ENCODE peak calls at places on chromosomes 5 and 9, in nine cellular contexts. One of them, this sample, is unnamed.

GRCh38 chr5:135654646-135655045 is 75.9 kb upstream of the CXCL14 start:
- DNase-seq in stomach: no peak
- DNase-seq in spleen: no peak
- DNase-seq in psoas muscle: no peak
- DNase-seq in choroid plexus epithelial cell: no peak
- DNase-seq in GM12878: no peak
- DNase-seq in heart right ventricle: no peak
- DNase-seq in ovary: no peak
- DNase-seq in bronchial epithelial cell: no peak
- DNase-seq in this sample: no peak

GRCh38 chr9:21605489-21605931 is 123.4 kb upstream of the IFNE start:
- DNase-seq in spleen: no peak
- DNase-seq in GM12878: no peak
- DNase-seq in heart right ventricle: no peak
- DNase-seq in choroid plexus epithelial cell: peak
- DNase-seq in stomach: no peak
- DNase-seq in psoas muscle: no peak
- DNase-seq in ovary: no peak
- DNase-seq in bronchial epithelial cell: no peak
- DNase-seq in this sample: peak

GRCh38 chr5:107636555-107636954 is 34.2 kb downstream of the EFNA5 start:
- DNase-seq in spleen: no peak
- DNase-seq in stomach: no peak
- DNase-seq in heart right ventricle: no peak
- DNase-seq in GM12878: no peak
- DNase-seq in choroid plexus epithelial cell: no peak
- DNase-seq in bronchial epithelial cell: no peak
- DNase-seq in ovary: no peak
- DNase-seq in psoas muscle: no peak
- DNase-seq in this sample: no peak

GRCh38 chr9:135107592-135108235 is 20.2 kb downstream of the OLFM1 start:
- DNase-seq in spleen: no peak
- DNase-seq in choroid plexus epithelial cell: no peak
- DNase-seq in stomach: no peak
- DNase-seq in bronchial epithelial cell: no peak
- DNase-seq in GM12878: no peak
- DNase-seq in ovary: no peak
- DNase-seq in psoas muscle: no peak
- DNase-seq in heart right ventricle: no peak
- DNase-seq in this sample: no peak

GRCh38 chr5:140159014-140159927 is 15.7 kb upstream of the CYSTM1 start:
- DNase-seq in GM12878: no peak
- DNase-seq in psoas muscle: no peak
- DNase-seq in bronchial epithelial cell: no peak
- DNase-seq in ovary: no peak
- DNase-seq in stomach: no peak
- DNase-seq in heart right ventricle: no peak
- DNase-seq in spleen: no peak
- DNase-seq in choroid plexus epithelial cell: no peak
- DNase-seq in this sample: no peak

GRCh38 chr5:57735754-57736153 is 253.1 kb upstream of the ACTBL2 start:
- DNase-seq in choroid plexus epithelial cell: peak
- DNase-seq in stomach: no peak
- DNase-seq in heart right ventricle: no peak
- DNase-seq in GM12878: no peak
- DNase-seq in psoas muscle: no peak
- DNase-seq in ovary: no peak
- DNase-seq in spleen: no peak
- DNase-seq in bronchial epithelial cell: peak
- DNase-seq in this sample: peak

GRCh38 chr5:35884125-35884788 is 27.6 kb downstream of the IL7R start:
- DNase-seq in ovary: no peak
- DNase-seq in stomach: no peak
- DNase-seq in heart right ventricle: no peak
- DNase-seq in GM12878: no peak
- DNase-seq in psoas muscle: no peak
- DNase-seq in spleen: no peak
- DNase-seq in bronchial epithelial cell: peak
- DNase-seq in choroid plexus epithelial cell: peak
- DNase-seq in this sample: peak

GRCh38 chr9:90547896-90548295 is 94.7 kb downstream of the DIRAS2 start:
- DNase-seq in GM12878: no peak
- DNase-seq in choroid plexus epithelial cell: peak
- DNase-seq in psoas muscle: no peak
- DNase-seq in heart right ventricle: no peak
- DNase-seq in stomach: no peak
- DNase-seq in ovary: no peak
- DNase-seq in spleen: no peak
- DNase-seq in bronchial epithelial cell: peak
- DNase-seq in this sample: no peak

GRCh38 chr5:142684508-142685031 is 1.3 kb downstream of the FGF1 start:
- DNase-seq in bronchial epithelial cell: no peak
- DNase-seq in stomach: no peak
- DNase-seq in ovary: no peak
- DNase-seq in psoas muscle: no peak
- DNase-seq in spleen: no peak
- DNase-seq in choroid plexus epithelial cell: peak
- DNase-seq in GM12878: no peak
- DNase-seq in heart right ventricle: no peak
- DNase-seq in this sample: no peak

GRCh38 chr9:94553029-94553938 is 1.6 kb upstream of the PCAT7 start:
- DNase-seq in spleen: no peak
- DNase-seq in bronchial epithelial cell: no peak
- DNase-seq in stomach: peak
- DNase-seq in ovary: no peak
- DNase-seq in heart right ventricle: no peak
- DNase-seq in psoas muscle: no peak
- DNase-seq in choroid plexus epithelial cell: no peak
- DNase-seq in GM12878: no peak
- DNase-seq in this sample: no peak

GRCh38 chr5:81164936-81165335 is 68.2 kb upstream of the CKMT2 start:
- DNase-seq in stomach: no peak
- DNase-seq in psoas muscle: no peak
- DNase-seq in GM12878: no peak
- DNase-seq in spleen: no peak
- DNase-seq in bronchial epithelial cell: no peak
- DNase-seq in ovary: no peak
- DNase-seq in choroid plexus epithelial cell: peak
- DNase-seq in heart right ventricle: no peak
- DNase-seq in this sample: peak

GRCh38 chr9:91746904-91747303 is 203.1 kb downstream of the ROR2 start:
- DNase-seq in bronchial epithelial cell: no peak
- DNase-seq in heart right ventricle: no peak
- DNase-seq in psoas muscle: no peak
- DNase-seq in choroid plexus epithelial cell: peak
- DNase-seq in ovary: no peak
- DNase-seq in stomach: no peak
- DNase-seq in spleen: no peak
- DNase-seq in GM12878: no peak
- DNase-seq in this sample: peak

GRCh38 chr5:14581891-14582796 is 552 bp downstream of the OTULINL start:
- DNase-seq in stomach: peak
- DNase-seq in heart right ventricle: peak
- DNase-seq in GM12878: no peak
- DNase-seq in psoas muscle: peak
- DNase-seq in choroid plexus epithelial cell: peak
- DNase-seq in bronchial epithelial cell: peak
- DNase-seq in ovary: peak
- DNase-seq in spleen: peak
- DNase-seq in this sample: peak

GRCh38 chr5:50658243-50658642 is 8.2 kb upstream of the PARP8 start:
- DNase-seq in ovary: no peak
- DNase-seq in stomach: no peak
- DNase-seq in choroid plexus epithelial cell: no peak
- DNase-seq in psoas muscle: no peak
- DNase-seq in bronchial epithelial cell: no peak
- DNase-seq in GM12878: no peak
- DNase-seq in heart right ventricle: no peak
- DNase-seq in spleen: no peak
- DNase-seq in this sample: no peak

GRCh38 chr5:88686743-88687142 is 196.2 kb downstream of the MEF2C start:
- DNase-seq in choroid plexus epithelial cell: no peak
- DNase-seq in heart right ventricle: no peak
- DNase-seq in psoas muscle: no peak
- DNase-seq in ovary: no peak
- DNase-seq in bronchial epithelial cell: no peak
- DNase-seq in spleen: no peak
- DNase-seq in GM12878: no peak
- DNase-seq in stomach: no peak
- DNase-seq in this sample: no peak

GRCh38 chr5:11378462-11378861 is 525.8 kb downstream of the CTNND2 start:
- DNase-seq in bronchial epithelial cell: no peak
- DNase-seq in ovary: no peak
- DNase-seq in GM12878: no peak
- DNase-seq in spleen: no peak
- DNase-seq in psoas muscle: no peak
- DNase-seq in stomach: no peak
- DNase-seq in choroid plexus epithelial cell: no peak
- DNase-seq in heart right ventricle: no peak
- DNase-seq in this sample: no peak

GRCh38 chr9:84917366-84918063 is 248.0 kb downstream of the NTRK2 start:
- DNase-seq in heart right ventricle: no peak
- DNase-seq in stomach: no peak
- DNase-seq in spleen: no peak
- DNase-seq in choroid plexus epithelial cell: no peak
- DNase-seq in GM12878: no peak
- DNase-seq in bronchial epithelial cell: peak
- DNase-seq in ovary: no peak
- DNase-seq in psoas muscle: no peak
- DNase-seq in this sample: no peak

GRCh38 chr9:34371886-34372597 is 4.7 kb downstream of the MYORG start:
- DNase-seq in psoas muscle: no peak
- DNase-seq in GM12878: no peak
- DNase-seq in heart right ventricle: no peak
- DNase-seq in bronchial epithelial cell: no peak
- DNase-seq in choroid plexus epithelial cell: no peak
- DNase-seq in spleen: no peak
- DNase-seq in ovary: no peak
- DNase-seq in stomach: no peak
- DNase-seq in this sample: no peak

GRCh38 chr9:34373749-34374148 is 2.9 kb downstream of the MYORG start:
- DNase-seq in psoas muscle: no peak
- DNase-seq in GM12878: no peak
- DNase-seq in choroid plexus epithelial cell: no peak
- DNase-seq in spleen: no peak
- DNase-seq in bronchial epithelial cell: no peak
- DNase-seq in heart right ventricle: no peak
- DNase-seq in ovary: no peak
- DNase-seq in stomach: no peak
- DNase-seq in this sample: no peak

GRCh38 chr9:34372598-34373011 is 4.1 kb downstream of the MYORG start:
- DNase-seq in spleen: no peak
- DNase-seq in heart right ventricle: no peak
- DNase-seq in ovary: no peak
- DNase-seq in GM12878: no peak
- DNase-seq in bronchial epithelial cell: no peak
- DNase-seq in psoas muscle: no peak
- DNase-seq in stomach: no peak
- DNase-seq in choroid plexus epithelial cell: peak
- DNase-seq in this sample: no peak

GRCh38 chr9:34370335-34370969 is 6.2 kb downstream of the MYORG start:
- DNase-seq in psoas muscle: no peak
- DNase-seq in choroid plexus epithelial cell: no peak
- DNase-seq in bronchial epithelial cell: no peak
- DNase-seq in heart right ventricle: no peak
- DNase-seq in spleen: no peak
- DNase-seq in GM12878: no peak
- DNase-seq in stomach: no peak
- DNase-seq in ovary: no peak
- DNase-seq in this sample: no peak

GRCh38 chr9:34370970-34371880 is 5.5 kb downstream of the MYORG start:
- DNase-seq in spleen: no peak
- DNase-seq in stomach: no peak
- DNase-seq in choroid plexus epithelial cell: peak
- DNase-seq in psoas muscle: no peak
- DNase-seq in bronchial epithelial cell: no peak
- DNase-seq in heart right ventricle: no peak
- DNase-seq in ovary: no peak
- DNase-seq in GM12878: no peak
- DNase-seq in this sample: peak
- H3K4me3 ChIP-seq in spleen: no peak
- H3K4me3 ChIP-seq in stomach: peak
- H3K4me3 ChIP-seq in choroid plexus epithelial cell: peak
- H3K4me3 ChIP-seq in psoas muscle: no peak
- H3K4me3 ChIP-seq in bronchial epithelial cell: no peak
- H3K4me3 ChIP-seq in heart right ventricle: peak
- H3K4me3 ChIP-seq in ovary: no peak
- H3K4me3 ChIP-seq in GM12878: no peak
- H3K4me3 ChIP-seq in this sample: peak

GRCh38 chr5:152638996-152639552 is 234.0 kb upstream of the NMUR2 start:
- DNase-seq in psoas muscle: no peak
- DNase-seq in choroid plexus epithelial cell: no peak
- DNase-seq in heart right ventricle: no peak
- DNase-seq in ovary: no peak
- DNase-seq in bronchial epithelial cell: no peak
- DNase-seq in stomach: no peak
- DNase-seq in GM12878: no peak
- DNase-seq in spleen: no peak
- DNase-seq in this sample: no peak
- TF ChIP-seq CTCF in psoas muscle: no peak
- TF ChIP-seq CTCF in choroid plexus epithelial cell: no peak
- TF ChIP-seq CTCF in heart right ventricle: no peak
- TF ChIP-seq CTCF in ovary: no peak
- TF ChIP-seq CTCF in bronchial epithelial cell: no peak
- TF ChIP-seq CTCF in stomach: no peak
- TF ChIP-seq CTCF in GM12878: no peak
- TF ChIP-seq CTCF in spleen: no peak
- TF ChIP-seq CTCF in this sample: no peak

GRCh38 chr5:126732716-126733115 is 44.2 kb upstream of the LMNB1 start:
- DNase-seq in ovary: no peak
- DNase-seq in spleen: no peak
- DNase-seq in stomach: no peak
- DNase-seq in heart right ventricle: no peak
- DNase-seq in choroid plexus epithelial cell: no peak
- DNase-seq in bronchial epithelial cell: no peak
- DNase-seq in psoas muscle: no peak
- DNase-seq in GM12878: no peak
- DNase-seq in this sample: no peak

GRCh38 chr5:126741361-126741760 is 35.6 kb upstream of the LMNB1 start:
- DNase-seq in stomach: no peak
- DNase-seq in choroid plexus epithelial cell: no peak
- DNase-seq in spleen: no peak
- DNase-seq in psoas muscle: no peak
- DNase-seq in heart right ventricle: no peak
- DNase-seq in ovary: no peak
- DNase-seq in bronchial epithelial cell: no peak
- DNase-seq in GM12878: no peak
- DNase-seq in this sample: no peak

GRCh38 chr5:126736141-126736540 is 40.8 kb upstream of the LMNB1 start:
- DNase-seq in stomach: no peak
- DNase-seq in heart right ventricle: no peak
- DNase-seq in choroid plexus epithelial cell: no peak
- DNase-seq in ovary: no peak
- DNase-seq in bronchial epithelial cell: peak
- DNase-seq in psoas muscle: no peak
- DNase-seq in GM12878: no peak
- DNase-seq in spleen: no peak
- DNase-seq in this sample: no peak
- H3K4me3 ChIP-seq in stomach: no peak
- H3K4me3 ChIP-seq in heart right ventricle: no peak
- H3K4me3 ChIP-seq in choroid plexus epithelial cell: no peak
- H3K4me3 ChIP-seq in ovary: no peak
- H3K4me3 ChIP-seq in bronchial epithelial cell: no peak
- H3K4me3 ChIP-seq in psoas muscle: no peak
- H3K4me3 ChIP-seq in GM12878: no peak
- H3K4me3 ChIP-seq in spleen: no peak
- H3K4me3 ChIP-seq in this sample: no peak

GRCh38 chr9:100601216-100601615 is 23.3 kb downstream of the CAVIN4 start:
- DNase-seq in psoas muscle: no peak
- DNase-seq in bronchial epithelial cell: peak
- DNase-seq in GM12878: no peak
- DNase-seq in spleen: no peak
- DNase-seq in choroid plexus epithelial cell: peak
- DNase-seq in heart right ventricle: no peak
- DNase-seq in stomach: peak
- DNase-seq in ovary: no peak
- DNase-seq in this sample: peak
- TF ChIP-seq CTCF in psoas muscle: peak
- TF ChIP-seq CTCF in bronchial epithelial cell: peak
- TF ChIP-seq CTCF in GM12878: peak
- TF ChIP-seq CTCF in spleen: no peak
- TF ChIP-seq CTCF in choroid plexus epithelial cell: peak
- TF ChIP-seq CTCF in heart right ventricle: peak
- TF ChIP-seq CTCF in stomach: no peak
- TF ChIP-seq CTCF in ovary: no peak
- TF ChIP-seq CTCF in this sample: peak

This sample was measured in fibroblast of lung.